ENCODE peak calls at places on chromosome 12, in five cellular contexts. W is bronchial epithelial cell, U is HCT116, B is brain microvascular endothelial cell, D is H1. J is an unnamed sample.

GRCh38 chr12:110794623-110795280 is 52.0 kb upstream of the CCDC63 start:
- DNase-seq in U (no peak), W (no peak), B (no peak), D (no peak), J (no peak)

GRCh38 chr12:65464930-65465329 is 186.4 kb downstream of the MSRB3 start:
- DNase-seq in W (peak; percentile 33), U (no peak), D (no peak), B (peak; percentile 84), J (no peak)

GRCh38 chr12:24302708-24303107 is 353.2 kb upstream of the SOX5 start:
- DNase-seq in W (no peak), U (no peak), D (no peak), B (no peak), J (no peak)

GRCh38 chr12:78229491-78230209 is 399.0 kb downstream of the NAV3 start:
- DNase-seq in W (peak; percentile 67), U (peak; percentile 44), D (peak; percentile 19), B (peak; percentile 58), J (no peak)

GRCh38 chr12:31234053-31234835 is 91.7 kb downstream of the SINHCAF start:
- DNase-seq in D (no peak), U (no peak), B (no peak), W (no peak), J (no peak)

GRCh38 chr12:10601860-10602259 is 11.5 kb downstream of the MAGOHB start:
- DNase-seq in W (no peak), U (no peak), B (no peak), D (no peak), J (no peak)

GRCh38 chr12:15001733-15002471 is 29.1 kb downstream of the PDE6H start:
- DNase-seq in W (no peak), B (peak; percentile 5), D (peak; percentile 33), U (no peak), J (no peak)

GRCh38 chr12:76080729-76081415 is 3.6 kb downstream of the NAP1L1 start:
- DNase-seq in B (no peak), W (no peak), U (no peak), D (no peak), J (no peak)

GRCh38 chr12:27802936-27803335 is 22.9 kb upstream of the MANSC4 start:
- DNase-seq in U (no peak), B (no peak), D (no peak), W (no peak), J (no peak)

GRCh38 chr12:77325505-77325904 is 260.1 kb upstream of the E2F7 start:
- DNase-seq in W (no peak), U (no peak), D (no peak), B (no peak), J (no peak)

GRCh38 chr12:6205144-6205539 is 4.9 kb downstream of the CD9 start:
- DNase-seq in D (no peak), B (no peak), W (no peak), U (no peak), J (no peak)

DNA sequence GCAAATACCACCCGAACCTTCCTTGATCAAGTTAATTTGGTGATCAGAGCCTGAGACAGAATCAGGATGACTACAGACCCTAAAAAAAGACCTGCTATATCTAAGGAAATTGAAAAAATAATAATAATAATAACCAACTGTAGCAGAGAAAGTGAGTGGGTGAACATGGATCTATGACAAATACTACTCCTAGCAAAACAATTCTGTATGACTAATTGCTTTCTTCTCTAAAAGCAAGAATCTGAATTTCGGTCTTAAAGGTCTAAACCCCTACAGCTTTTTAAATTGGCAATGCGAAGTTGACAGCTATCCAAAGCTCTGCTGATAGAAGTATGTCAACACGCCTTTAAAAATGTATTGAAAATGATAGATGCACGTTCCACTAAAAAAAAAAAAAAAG is 102.2 kb downstream of the PRKAB1 start:
- DNase-seq in D (no peak), W (peak; percentile 17), B (no peak), U (no peak), J (no peak)
- H3K36me3 ChIP-seq in D (peaks cover 57% of the 10 kb centered on the region), W (peaks cover 2% of the 10 kb centered on the region), B (no peaks in the 10 kb centered on the region), U (peaks cover 60% of the 10 kb centered on the region), J (peaks cover 2% of the 10 kb centered on the region)

GRCh38 chr12:108567974-108568652 is 5.7 kb downstream of the ISCU start:
- DNase-seq in B (no peak), U (no peak), D (no peak), W (no peak), J (no peak)

GRCh38 chr12:108567388-108567787 is 5.0 kb downstream of the ISCU start:
- DNase-seq in U (no peak), B (no peak), W (no peak), D (no peak), J (no peak)

GRCh38 chr12:108570743-108571603 is 8.6 kb downstream of the ISCU start:
- DNase-seq in B (peak; percentile 14), W (peak; percentile 26), U (peak; percentile 28), D (no peak), J (no peak)

GRCh38 chr12:108566452-108566851 is 4.1 kb downstream of the ISCU start:
- DNase-seq in W (no peak), B (no peak), D (no peak), U (no peak), J (no peak)

DNA sequence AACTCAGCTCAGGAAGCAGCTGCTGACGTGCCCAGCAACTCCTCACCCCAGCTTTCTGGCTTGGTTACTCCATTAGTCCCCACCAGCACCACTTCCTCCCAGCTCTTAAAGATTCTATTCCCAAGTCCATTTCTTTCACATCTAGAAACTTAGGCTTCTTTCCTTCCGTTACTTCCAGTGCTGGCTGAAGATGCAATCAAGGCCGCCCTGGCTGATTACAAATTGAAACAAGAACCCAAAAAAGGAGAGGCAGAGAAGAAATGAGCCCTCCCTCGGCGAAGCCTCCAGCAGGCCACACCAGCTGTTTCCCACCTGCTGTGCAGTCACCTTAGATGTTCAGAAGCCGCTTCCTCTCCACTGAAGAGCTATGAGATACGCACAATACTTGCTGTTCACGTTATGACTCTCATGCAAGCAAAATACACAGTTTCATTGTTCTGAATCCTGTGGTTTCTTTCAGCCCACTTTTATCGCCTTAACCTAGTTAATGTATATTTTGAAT is 6.3 kb downstream of the ISCU start:
- DNase-seq in W (no peak), D (no peak), B (no peak), U (no peak), J (no peak)
- H3K36me3 ChIP-seq in W (peaks cover 29% of the 10 kb centered on the region), D (peaks cover 55% of the 10 kb centered on the region), B (peaks cover 35% of the 10 kb centered on the region), U (peaks cover 38% of the 10 kb centered on the region), J (peaks cover 28% of the 10 kb centered on the region)

GRCh38 chr12:57278465-57279453 is 27.8 kb upstream of the STAC3 start:
- DNase-seq in D (no peak), U (no peak), W (no peak), B (no peak), J (no peak)
- H3K36me3 ChIP-seq in D (peaks cover 8% of the 10 kb centered on the region), U (no peaks in the 10 kb centered on the region), W (peaks cover 3% of the 10 kb centered on the region), B (peaks cover 2% of the 10 kb centered on the region), J (peaks cover 4% of the 10 kb centered on the region)

GRCh38 chr12:53670966-53671365 is 4.9 kb downstream of the ATP5MC2 start:
- DNase-seq in U (no peak), W (no peak), B (no peak), D (no peak), J (no peak)
- H3K36me3 ChIP-seq in U (peaks cover 47% of the 10 kb centered on the region), W (peaks cover 17% of the 10 kb centered on the region), B (peaks cover 66% of the 10 kb centered on the region), D (peaks cover 71% of the 10 kb centered on the region), J (peaks cover 12% of the 10 kb centered on the region)

GRCh38 chr12:101200145-101200544 is 9.9 kb downstream of the SLC5A8 start:
- DNase-seq in D (no peak), B (no peak), U (no peak), W (no peak), J (no peak)

GRCh38 chr12:101204598-101205304 is 5.3 kb downstream of the SLC5A8 start:
- DNase-seq in B (no peak), W (no peak), U (no peak), D (no peak), J (no peak)

GRCh38 chr12:101200824-101201223 is 9.2 kb downstream of the SLC5A8 start:
- DNase-seq in B (no peak), W (no peak), D (no peak), U (no peak), J (no peak)
- H3K36me3 ChIP-seq in B (no peaks in the 10 kb centered on the region), W (no peaks in the 10 kb centered on the region), D (no peaks in the 10 kb centered on the region), U (no peaks in the 10 kb centered on the region), J (no peaks in the 10 kb centered on the region)

GRCh38 chr12:130655881-130656280 is 60.2 kb downstream of the RIMBP2 start:
- DNase-seq in U (no peak), D (no peak), B (no peak), W (no peak), J (no peak)

GRCh38 chr12:130658561-130658960 is 57.5 kb downstream of the RIMBP2 start:
- DNase-seq in B (no peak), W (no peak), D (no peak), U (no peak), J (no peak)

GRCh38 chr12:130656411-130656810 is 59.7 kb downstream of the RIMBP2 start:
- DNase-seq in W (no peak), B (no peak), U (no peak), D (no peak), J (no peak)

GRCh38 chr12:130658106-130658505 is 58.0 kb downstream of the RIMBP2 start:
- DNase-seq in D (no peak), U (no peak), B (no peak), W (no peak), J (no peak)

GRCh38 chr12:130655010-130655409 is 61.1 kb downstream of the RIMBP2 start:
- DNase-seq in U (no peak), W (no peak), D (no peak), B (no peak), J (no peak)
- H3K36me3 ChIP-seq in U (no peaks in the 10 kb centered on the region), W (no peaks in the 10 kb centered on the region), D (no peaks in the 10 kb centered on the region), B (no peaks in the 10 kb centered on the region), J (no peaks in the 10 kb centered on the region)

J was measured in keratinocyte.